ENCODE peak calls at places on chromosomes 6 and 20, in nine cellular contexts. K, X, J, Q, H, I, Y, N and P are unnamed samples.

GRCh38 chr20:39109933-39110818 is 148.0 kb downstream of the DHX35 start:
- DNase-seq in X (no peak), H (no peak), N (no peak), Y (no peak), I (no peak), J (no peak), K (no peak), Q (no peak), P (no peak)

GRCh38 chr6:31171931-31172882 is 1.7 kb upstream of the POU5F1 start:
- DNase-seq in K (no peak), H (no peak), X (peak), J (no peak), N (no peak), I (peak), Y (no peak), Q (no peak), P (no peak)

GRCh38 chr6:162736933-162737332 is 9.2 kb downstream of the PACRG start:
- DNase-seq in N (no peak), Q (no peak), Y (no peak), H (no peak), K (no peak), X (no peak), I (no peak), J (no peak), P (no peak)

GRCh38 chr20:52064936-52065335 is 126.6 kb downstream of the ZFP64 start:
- DNase-seq in N (no peak), Q (no peak), J (no peak), Y (no peak), K (no peak), I (no peak), H (no peak), X (no peak), P (no peak)

GRCh38 chr6:138610816-138611215 is 111.5 kb upstream of the NHSL1 start:
- DNase-seq in I (no peak), Y (no peak), H (no peak), Q (no peak), X (no peak), N (no peak), K (no peak), J (no peak), P (no peak)

GRCh38 chr20:60271597-60271996 is 313.4 kb downstream of the CDH26 start:
- DNase-seq in X (no peak), K (no peak), Y (no peak), N (no peak), I (no peak), Q (no peak), H (no peak), J (no peak), P (no peak)

GRCh38 chr20:7010584-7010983 is 243.1 kb downstream of the BMP2 start:
- DNase-seq in N (no peak), H (no peak), I (no peak), X (no peak), Y (no peak), Q (no peak), J (no peak), K (no peak), P (no peak)

GRCh38 chr6:26205625-26206574 is 118.7 kb downstream of the HFE start:
- DNase-seq in Y (no peak), X (no peak), N (no peak), I (no peak), H (peak), Q (no peak), K (peak), J (no peak), P (no peak)

GRCh38 chr6:35601331-35602132 is 87.2 kb downstream of the FKBP5 start:
- DNase-seq in Y (no peak), N (no peak), H (peak), I (no peak), X (no peak), Q (peak), K (peak), J (peak), P (peak)

GRCh38 chr6:167150815-167151557 is 6.8 kb downstream of the GPR31 start:
- DNase-seq in J (no peak), X (no peak), Y (no peak), H (peak), N (no peak), I (no peak), Q (no peak), K (no peak), P (no peak)

GRCh38 chr20:1281279-1282057 is 15.4 kb downstream of the SNPH start:
- DNase-seq in J (no peak), X (no peak), Q (no peak), N (no peak), H (no peak), I (peak), K (peak), Y (no peak), P (no peak)

GRCh38 chr6:2970753-2971419 is 481 bp downstream of the SERPINB6 start:
- DNase-seq in K (peak), I (peak), Y (peak), N (peak), Q (no peak), J (peak), X (peak), H (peak), P (peak)

GRCh38 chr6:134379599-134379998 is 61.7 kb upstream of the SGK1 start:
- DNase-seq in Q (no peak), Y (no peak), K (no peak), H (no peak), X (no peak), I (no peak), J (no peak), N (no peak), P (no peak)

GRCh38 chr20:50635676-50636600 is 55.4 kb downstream of the RIPOR3 start:
- DNase-seq in I (peak), J (peak), H (peak), K (peak), Q (peak), Y (peak), N (peak), X (peak), P (peak)

GRCh38 chr6:137927777-137928218 is 60.7 kb downstream of the TNFAIP3 start:
- DNase-seq in Y (no peak), N (no peak), Q (peak), I (peak), H (peak), J (peak), X (no peak), K (peak), P (no peak)

GRCh38 chr6:161951139-161951538 is 677.3 kb upstream of the AGPAT4 start:
- DNase-seq in H (no peak), Y (no peak), Q (no peak), J (no peak), I (no peak), K (no peak), N (no peak), X (no peak), P (no peak)

GRCh38 chr6:93842178-93842577 is 422.8 kb upstream of the EPHA7 start:
- DNase-seq in K (no peak), Q (no peak), N (no peak), I (no peak), J (no peak), Y (no peak), H (no peak), X (no peak), P (no peak)

GRCh38 chr20:63187338-63188158 is 28.4 kb downstream of the YTHDF1 start:
- DNase-seq in Q (no peak), Y (no peak), J (no peak), I (no peak), N (no peak), K (no peak), H (no peak), X (no peak), P (no peak)

GRCh38 chr6:109690373-109690739 is 646 bp downstream of the AK9 start:
- DNase-seq in N (peak), I (peak), Y (peak), X (peak), H (no peak), J (peak), Q (peak), K (no peak), P (peak)

GRCh38 chr6:161373905-161374451 is 100.1 kb upstream of the AGPAT4 start:
- DNase-seq in X (peak), I (peak), N (peak), K (peak), Q (peak), H (peak), J (peak), Y (peak), P (peak)

GRCh38 chr6:155604991-155605390 is 149.4 kb upstream of the NOX3 start:
- DNase-seq in X (no peak), Y (no peak), K (no peak), N (no peak), I (no peak), J (no peak), H (peak), Q (no peak), P (no peak)

GRCh38 chr20:10611357-10611756 is 62.4 kb downstream of the JAG1 start:
- DNase-seq in I (peak), J (peak), N (no peak), Q (no peak), K (no peak), H (peak), X (no peak), Y (no peak), P (peak)

GRCh38 chr20:58553841-58554240 is 38.6 kb upstream of the APCDD1L start:
- DNase-seq in Q (no peak), X (no peak), K (peak), Y (no peak), H (peak), N (no peak), I (no peak), J (no peak), P (peak)

GRCh38 chr20:58552366-58552934 is 37.3 kb upstream of the APCDD1L start:
- DNase-seq in I (no peak), N (no peak), H (peak), X (no peak), Y (no peak), K (peak), Q (no peak), J (no peak), P (no peak)

GRCh38 chr20:58555078-58555765 is 40.0 kb upstream of the APCDD1L start:
- DNase-seq in Q (no peak), J (peak), Y (no peak), X (no peak), K (peak), H (peak), I (no peak), N (no peak), P (no peak)

GRCh38 chr20:58553166-58553696 is 38.0 kb upstream of the APCDD1L start:
- DNase-seq in K (peak), I (no peak), N (no peak), X (no peak), Y (no peak), Q (no peak), J (no peak), H (no peak), P (no peak)

GRCh38 chr20:58554541-58554940 is 39.3 kb upstream of the APCDD1L start:
- DNase-seq in Y (no peak), I (no peak), J (no peak), Q (no peak), K (peak), X (no peak), N (no peak), H (no peak), P (no peak)
- H3K27ac ChIP-seq in Y (no peak), I (no peak), J (no peak), Q (no peak), K (no peak), X (no peak), N (no peak), H (no peak), P (no peak)

DNA sequence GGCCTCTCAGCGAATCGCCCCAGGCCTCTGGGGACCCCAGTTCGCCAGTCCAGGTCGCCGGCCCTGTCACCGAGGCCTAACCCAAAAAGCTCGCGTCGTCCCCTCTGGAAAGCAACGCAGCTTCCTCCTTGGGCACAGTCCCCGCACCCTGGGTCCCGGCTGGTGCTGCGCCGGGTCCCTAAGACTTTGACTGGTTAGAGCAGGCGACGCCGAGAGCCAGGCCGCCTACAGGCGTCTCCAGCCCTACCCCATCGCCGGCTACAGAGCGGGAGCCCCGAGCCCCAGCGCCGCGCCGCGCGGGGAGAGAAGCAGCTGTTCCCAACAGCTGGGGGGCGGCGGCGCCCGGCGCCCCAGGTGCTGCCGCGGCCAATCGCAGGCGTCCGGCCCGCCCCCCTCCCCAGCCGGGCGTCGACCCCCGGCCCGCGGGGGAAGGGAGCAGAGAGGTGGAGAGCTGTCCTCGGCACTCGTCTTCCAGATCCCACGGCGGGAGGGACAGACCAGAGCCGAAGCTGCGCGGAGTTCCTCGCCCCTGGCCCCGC is 540 bp upstream of the RBM24 start:
- DNase-seq in N (peak), J (no peak), Y (peak), K (peak), I (peak), X (peak), Q (no peak), H (peak), P (peak)
- H3K27ac ChIP-seq in N (peak), J (no peak), Y (no peak), K (peak), I (no peak), X (no peak), Q (no peak), H (no peak), P (peak)

GRCh38 chr6:18668994-18669393 is 281.8 kb downstream of the RNF144B start:
- DNase-seq in N (no peak), J (no peak), Q (no peak), K (no peak), H (no peak), I (no peak), X (no peak), Y (no peak), P (no peak)
- H3K27ac ChIP-seq in N (no peak), J (no peak), Q (no peak), K (no peak), H (no peak), I (no peak), X (no peak), Y (no peak), P (no peak)

DNA sequence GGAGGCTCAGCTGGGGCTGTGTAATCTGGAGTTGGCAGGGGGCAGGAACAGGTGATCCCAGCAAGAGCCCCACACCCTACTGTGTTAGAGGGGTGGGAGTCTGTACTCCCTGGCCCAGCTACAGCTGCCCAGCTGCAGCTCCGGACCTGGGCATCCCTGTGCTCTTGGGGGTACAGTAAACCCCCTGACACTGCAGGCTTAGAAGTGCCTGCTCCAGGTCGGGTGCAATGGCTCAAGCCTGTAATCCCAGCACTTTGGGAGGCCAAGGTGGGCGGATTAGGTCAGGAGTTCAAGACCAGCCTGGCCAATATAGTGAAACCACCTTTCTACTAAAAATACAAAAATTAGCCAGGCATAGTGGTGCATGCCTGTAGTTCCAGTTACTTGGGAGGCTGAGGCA is 1228.6 kb upstream of the EYS start:
- DNase-seq in Y (no peak), I (no peak), K (no peak), J (no peak), X (no peak), Q (no peak), N (no peak), H (no peak), P (no peak)
- H3K27ac ChIP-seq in Y (no peak), I (no peak), K (no peak), J (no peak), X (no peak), Q (no peak), N (no peak), H (no peak), P (no peak)

GRCh38 chr6:121647905-121648304 is 212.5 kb downstream of the GJA1 start:
- DNase-seq in K (no peak), Q (no peak), J (no peak), N (no peak), I (no peak), Y (no peak), X (no peak), H (peak), P (no peak)
- H3K27ac ChIP-seq in K (no peak), Q (no peak), J (no peak), N (no peak), I (no peak), Y (no peak), X (no peak), H (no peak), P (no peak)

DNA sequence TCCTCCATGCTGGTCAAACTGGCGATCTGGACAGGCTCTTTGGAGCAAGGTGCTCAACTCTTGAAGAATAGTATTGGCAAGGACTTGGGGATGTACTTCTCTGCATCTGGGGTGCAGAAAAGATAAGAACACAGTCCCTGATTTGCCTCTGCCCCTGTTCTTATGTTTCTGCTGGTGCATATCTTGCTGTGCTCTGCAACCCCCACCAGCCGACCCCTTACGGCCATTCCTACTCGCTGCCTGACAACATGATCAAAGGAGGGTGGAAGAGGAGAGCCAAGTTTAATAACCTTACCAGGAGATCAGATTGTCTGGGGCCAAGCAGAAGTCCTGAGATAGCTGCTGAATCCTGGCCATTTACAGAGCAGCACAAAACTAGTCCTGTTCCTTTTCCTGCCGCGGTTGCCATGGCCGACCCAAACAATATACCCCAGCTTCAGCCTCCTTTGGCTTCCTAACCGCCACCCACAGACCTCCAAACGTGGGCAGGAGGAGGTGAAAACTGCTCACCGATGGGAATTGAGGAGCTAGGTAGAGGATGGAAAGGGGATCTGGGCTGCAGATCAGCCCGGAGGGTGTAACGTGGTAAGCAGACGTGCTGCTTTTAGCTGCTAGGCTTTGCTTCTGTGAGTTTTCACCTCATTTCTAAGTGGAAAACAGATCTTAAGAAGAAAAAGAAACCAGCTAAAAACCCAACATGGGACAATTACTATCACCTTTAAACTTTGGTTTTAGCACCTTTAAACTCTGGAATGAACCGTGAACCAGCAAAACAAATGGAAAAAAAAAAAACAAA is 60.9 kb downstream of the ATXN1 start:
- DNase-seq in Y (no peak), N (no peak), I (no peak), H (peak), Q (peak), K (no peak), J (no peak), X (no peak), P (no peak)
- H3K27ac ChIP-seq in Y (peak), N (peak), I (no peak), H (no peak), Q (peak), K (no peak), J (no peak), X (no peak), P (no peak)

GRCh38 chr6:44464051-44464450 is 76.5 kb downstream of the CDC5L start:
- DNase-seq in X (no peak), I (no peak), H (no peak), K (no peak), Y (no peak), Q (no peak), N (no peak), J (no peak), P (no peak)
- H3K27ac ChIP-seq in X (no peak), I (no peak), H (no peak), K (no peak), Y (no peak), Q (no peak), N (no peak), J (no peak), P (no peak)

GRCh38 chr6:19336579-19336978 is 500.6 kb upstream of the ID4 start:
- DNase-seq in N (no peak), J (no peak), Y (no peak), Q (no peak), K (no peak), I (no peak), X (no peak), H (no peak), P (no peak)
- H3K27ac ChIP-seq in N (no peak), J (no peak), Y (no peak), Q (no peak), K (no peak), I (no peak), X (no peak), H (no peak), P (no peak)

DNA sequence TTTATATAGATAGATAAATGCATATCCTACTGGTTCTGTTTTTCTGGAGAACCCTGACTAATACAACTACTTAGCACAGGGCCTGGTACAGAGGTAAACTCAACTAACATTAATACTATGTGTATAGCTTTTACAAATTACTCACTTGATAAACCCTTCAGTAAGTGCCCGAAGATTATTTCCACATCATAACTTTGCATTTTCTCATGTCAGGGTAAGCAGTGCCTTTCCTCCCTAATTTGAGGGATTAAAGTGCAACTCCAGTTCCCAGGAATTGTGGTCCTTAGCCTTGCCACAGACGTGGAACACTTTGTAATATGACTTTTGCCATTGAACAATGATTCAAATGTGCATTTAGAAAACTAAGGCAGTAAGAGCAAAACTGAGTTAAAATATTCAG is 147.5 kb upstream of the SMLR1 start:
- DNase-seq in H (peak), I (no peak), Q (no peak), K (no peak), J (no peak), X (no peak), N (no peak), Y (no peak), P (no peak)
- H3K27ac ChIP-seq in H (peak), I (no peak), Q (no peak), K (no peak), J (no peak), X (no peak), N (no peak), Y (no peak), P (no peak)